ENCODE peak calls at places on chromosomes 12 and 14, in four cellular contexts. W is GM12878, Q is HepG2, U is SK-N-SH. T is an unnamed sample.

GRCh38 chr12:109995366-109995702 is 834 bp downstream of the GIT2 start:
- DNase-seq in Q (no peak), U (no peak), W (no peak), T (no peak)

GRCh38 chr14:103541944-103542544 is 13.0 kb downstream of the TRMT61A start:
- DNase-seq in U (no peak), W (no peak), Q (no peak), T (no peak)

GRCh38 chr12:112938751-112939150 is 477 bp downstream of the OAS3 start:
- DNase-seq in U (no peak), Q (no peak), W (no peak), T (peak)

GRCh38 chr14:36502558-36503508 is 17.2 kb downstream of the NKX2-1 start:
- DNase-seq in U (no peak), W (no peak), Q (no peak), T (no peak)

GRCh38 chr12:1502441-1502785 is 92.0 kb downstream of the FBXL14 start:
- DNase-seq in U (no peak), W (no peak), Q (no peak), T (no peak)

GRCh38 chr14:68552597-68552996 is 240.3 kb downstream of the ZFP36L1 start:
- DNase-seq in Q (no peak), U (no peak), W (no peak), T (no peak)

GRCh38 chr12:102356690-102357089 is 123.7 kb downstream of the IGF1 start:
- DNase-seq in Q (no peak), U (no peak), W (no peak), T (no peak)

GRCh38 chr12:66603981-66604380 is 74.9 kb downstream of the GRIP1 start:
- DNase-seq in Q (no peak), W (no peak), U (no peak), T (no peak)

GRCh38 chr14:100342195-100342594 is 19.1 kb downstream of the SLC25A47 start:
- DNase-seq in Q (no peak), U (no peak), W (no peak), T (no peak)

GRCh38 chr14:68526420-68527105 is 266.3 kb downstream of the ZFP36L1 start:
- DNase-seq in W (no peak), U (no peak), Q (no peak), T (no peak)

GRCh38 chr14:55980970-55981369 is 137.2 kb upstream of the PELI2 start:
- DNase-seq in U (no peak), W (no peak), Q (no peak), T (no peak)

GRCh38 chr14:74620497-74620921 is 8.5 kb upstream of the LTBP2 start:
- DNase-seq in U (no peak), W (no peak), Q (peak), T (peak)

GRCh38 chr12:26317942-26318565 is 122.7 kb downstream of the SSPN start:
- DNase-seq in W (no peak), U (no peak), Q (no peak), T (no peak)

GRCh38 chr14:26870096-26870495 is 272.3 kb upstream of the NOVA1 start:
- DNase-seq in U (no peak), W (no peak), Q (no peak), T (no peak)

GRCh38 chr12:132881853-132882252 is 5.6 kb downstream of the CHFR start:
- DNase-seq in Q (no peak), W (no peak), U (no peak), T (no peak)

GRCh38 chr12:41514907-41515306 is 326.8 kb downstream of the PDZRN4 start:
- DNase-seq in Q (no peak), W (no peak), U (peak), T (no peak)

GRCh38 chr14:52871606-52872005 is 79.2 kb downstream of the FERMT2 start:
- DNase-seq in Q (no peak), U (peak), W (no peak), T (no peak)

GRCh38 chr12:43551271-43551970 is 582 bp downstream of the ADAMTS20 start:
- DNase-seq in U (peak), Q (no peak), W (no peak), T (no peak)

GRCh38 chr12:79614730-79615129 is 76.0 kb downstream of the PAWR start:
- DNase-seq in Q (no peak), U (no peak), W (no peak), T (no peak)

GRCh38 chr14:29220077-29220476 is 453.5 kb downstream of the FOXG1 start:
- DNase-seq in U (no peak), Q (no peak), W (no peak), T (no peak)

GRCh38 chr14:53967606-53968005 is 11.0 kb upstream of the BMP4 start:
- DNase-seq in U (no peak), W (no peak), Q (no peak), T (no peak)

GRCh38 chr12:56086096-56086495 is 6.1 kb downstream of the ERBB3 start:
- DNase-seq in U (no peak), Q (no peak), W (no peak), T (no peak)

GRCh38 chr12:109276160-109276559 is 32.9 kb downstream of the FOXN4 start:
- DNase-seq in Q (no peak), U (no peak), W (no peak), T (no peak)

GRCh38 chr12:84355561-84355960 is 557.0 kb downstream of the SLC6A15 start:
- DNase-seq in U (no peak), Q (no peak), W (no peak), T (no peak)

GRCh38 chr12:51751657-51752056 is 96.9 kb downstream of the FIGNL2 start:
- DNase-seq in W (no peak), Q (no peak), U (no peak), T (no peak)

GRCh38 chr14:95465358-95465757 is 51.1 kb downstream of the SYNE3 start:
- DNase-seq in W (no peak), U (no peak), Q (no peak), T (no peak)

GRCh38 chr12:76915381-76916169 is 36.8 kb upstream of the CSRP2 start:
- DNase-seq in W (no peak), Q (no peak), U (no peak), T (no peak)

GRCh38 chr12:98352835-98353234 is 162.6 kb upstream of the TMPO start:
- DNase-seq in Q (no peak), W (no peak), U (no peak), T (peak)

GRCh38 chr12:69497308-69498026 is 27.3 kb downstream of the FRS2 start:
- DNase-seq in U (no peak), Q (no peak), W (peak), T (no peak)

GRCh38 chr12:13941258-13942249 is 39.8 kb downstream of the GRIN2B start:
- DNase-seq in Q (peak), U (peak), W (no peak), T (peak)

GRCh38 chr12:14896477-14897184 is 11.0 kb upstream of the MGP start:
- DNase-seq in U (no peak), Q (no peak), W (no peak), T (no peak)

GRCh38 chr14:89996963-89997362 is 41.2 kb downstream of the TDP1 start:
- DNase-seq in U (no peak), Q (no peak), W (no peak), T (no peak)

GRCh38 chr14:22159968-22160367 is 429.1 kb downstream of the DAD1 start:
- DNase-seq in U (no peak), W (no peak), Q (no peak), T (no peak)

GRCh38 chr12:121400332-121401139 is 618 bp downstream of the RNF34 start:
- DNase-seq in W (peak), U (peak), Q (peak), T (no peak)

GRCh38 chr14:106286697-106287290 is 760.4 kb downstream of the TMEM121 start:
- DNase-seq in U (peak), Q (no peak), W (no peak), T (no peak)
- TF ChIP-seq PBX3 in U (no peak), Q (no peak), W (no peak), T (no peak)

GRCh38 chr14:99268776-99269510 is 3.1 kb downstream of the BCL11B start:
- DNase-seq in U (no peak), W (no peak), Q (no peak), T (no peak)
- H3K4me3 ChIP-seq in U (no peak), W (no peak), Q (no peak), T (no peak)

DNA sequence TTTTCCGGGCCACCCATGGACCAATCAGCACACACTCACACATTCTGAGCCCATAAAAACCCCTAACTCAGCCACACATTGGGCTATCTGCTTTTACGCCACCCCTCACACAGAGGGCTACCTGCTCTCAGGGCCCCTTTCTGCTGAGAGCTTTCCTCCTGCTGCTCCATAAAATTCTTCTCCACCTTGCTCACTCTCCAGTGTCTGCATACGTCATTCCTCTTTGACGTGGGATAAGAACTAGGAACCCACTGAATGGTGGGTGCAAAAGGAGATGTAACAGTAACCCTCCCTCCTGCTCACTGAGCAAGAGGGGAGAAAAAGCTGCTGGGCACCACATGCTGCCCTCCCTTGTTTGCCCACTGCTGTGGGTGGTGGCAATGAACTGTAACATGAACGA is 596.7 kb upstream of the TMEM132C start:
- DNase-seq in Q (no peak), W (no peak), U (no peak), T (no peak)
- TF ChIP-seq PBX3 in Q (no peak), W (no peak), U (no peak), T (no peak)

DNA sequence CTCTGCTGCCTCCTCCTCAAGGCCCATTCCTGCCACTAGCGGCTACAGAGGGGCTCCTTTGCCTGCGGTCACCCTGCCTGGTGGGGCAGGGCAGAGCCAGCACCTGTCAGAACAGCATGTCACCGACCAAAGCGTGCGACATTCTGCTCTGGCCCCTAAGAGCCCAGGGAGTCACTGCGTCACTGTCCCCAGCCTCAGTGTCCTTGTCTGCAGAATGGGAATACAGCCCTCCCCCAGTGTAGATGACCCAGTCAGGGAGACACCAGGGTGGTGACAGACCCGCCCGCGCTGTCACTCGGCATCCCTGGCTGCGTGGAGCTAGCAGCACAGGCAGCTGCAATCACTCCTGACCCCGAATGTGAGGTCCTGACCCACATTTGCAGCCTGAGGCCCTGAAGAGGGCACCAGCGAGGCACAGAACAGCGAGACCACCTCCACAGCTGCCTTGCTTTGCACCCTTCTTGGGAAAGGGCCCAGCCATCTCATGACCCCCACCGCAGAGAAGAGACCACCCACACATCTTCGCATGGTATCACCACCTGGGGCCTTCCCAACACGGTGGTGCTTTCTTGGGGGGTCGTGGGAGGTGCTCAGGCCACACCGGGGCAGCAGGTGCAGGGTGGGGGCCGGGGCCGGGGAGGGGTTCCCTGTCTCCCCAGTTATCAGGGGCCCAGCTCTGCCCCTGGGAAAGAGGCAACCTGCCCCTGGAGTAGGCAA is 2.5 kb downstream of the AHNAK2 start:
- DNase-seq in U (peak), Q (no peak), W (no peak), T (peak)
- H3K4me3 ChIP-seq in U (peak), Q (no peak), W (no peak), T (peak)

DNA sequence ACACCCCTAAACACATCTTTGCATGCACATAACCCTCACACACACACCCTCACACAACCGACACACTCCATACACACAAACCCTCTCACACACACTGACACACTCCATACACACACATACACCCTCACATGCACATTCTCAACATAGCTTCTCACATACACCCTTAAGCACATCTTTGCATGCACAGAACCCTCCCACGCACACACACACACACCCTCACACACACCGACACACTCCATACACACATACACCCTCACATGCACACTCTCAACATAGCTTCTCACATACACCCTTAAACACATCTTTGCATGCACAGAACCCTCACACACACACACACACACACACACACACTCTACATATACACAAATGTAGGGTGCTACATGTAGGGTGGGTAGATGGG is 72.5 kb upstream of the NOS1 start:
- DNase-seq in W (no peak), U (no peak), Q (no peak), T (no peak)
- TF ChIP-seq PBX3 in W (no peak), U (no peak), Q (no peak), T (no peak)

T was measured in A549.